ENCODE peak calls at places on chromosomes 12 and 14, in eight cellular contexts. G, U, W, Z, Q, Y, D and H are unnamed samples.

GRCh38 chr12:28578833-28579252 is 388.6 kb downstream of the CCDC91 start:
- DNase-seq in G (no peak), U (no peak), W (no peak), Z (no peak), Q (no peak), Y (no peak), D (no peak), H (no peak)

GRCh38 chr14:64303471-64303917 is 9.3 kb upstream of the ESR2 start:
- DNase-seq in G (no peak), U (peak), W (no peak), Z (no peak), Q (no peak), Y (no peak), D (peak), H (no peak)

GRCh38 chr12:12327802-12328201 is 22.2 kb downstream of the MANSC1 start:
- DNase-seq in G (no peak), U (peak), W (no peak), Z (no peak), Q (no peak), Y (no peak), D (peak), H (no peak)

GRCh38 chr12:728781-729180 is 23.6 kb upstream of the WNK1 start:
- DNase-seq in G (no peak), U (no peak), W (no peak), Z (no peak), Q (no peak), Y (no peak), D (no peak), H (no peak)

GRCh38 chr12:94377599-94377998 is 82.1 kb downstream of the CEP83 start:
- DNase-seq in G (no peak), U (no peak), W (no peak), Z (no peak), Q (no peak), Y (no peak), D (no peak), H (no peak)

GRCh38 chr14:29584992-29585391 is 342.7 kb downstream of the PRKD1 start:
- DNase-seq in G (peak), U (peak), W (no peak), Z (peak), Q (peak), Y (peak), D (no peak), H (no peak)

GRCh38 chr12:107400686-107401447 is 284.7 kb upstream of the PWP1 start:
- DNase-seq in G (no peak), U (no peak), W (no peak), Z (no peak), Q (no peak), Y (no peak), D (no peak), H (no peak)

GRCh38 chr14:77598366-77599050 is 17.9 kb downstream of the SPTLC2 start:
- DNase-seq in G (no peak), U (no peak), W (no peak), Z (no peak), Q (no peak), Y (peak), D (no peak), H (no peak)

GRCh38 chr14:86404425-86404824 is 874.5 kb downstream of the FLRT2 start:
- DNase-seq in G (no peak), U (no peak), W (no peak), Z (no peak), Q (no peak), Y (no peak), D (no peak), H (no peak)

GRCh38 chr12:76480800-76481199 is 78.8 kb downstream of the OSBPL8 start:
- DNase-seq in G (no peak), U (peak), W (no peak), Z (no peak), Q (no peak), Y (no peak), D (no peak), H (no peak)

GRCh38 chr12:105409286-105409685 is 78.8 kb downstream of the C12orf75 start:
- DNase-seq in G (no peak), U (no peak), W (no peak), Z (no peak), Q (no peak), Y (no peak), D (no peak), H (no peak)

GRCh38 chr12:49040364-49040855 is 20.2 kb downstream of the KMT2D start:
- DNase-seq in G (no peak), U (no peak), W (no peak), Z (no peak), Q (no peak), Y (no peak), D (no peak), H (no peak)

GRCh38 chr12:49037947-49038237 is 19.3 kb upstream of the PRKAG1 start:
- DNase-seq in G (no peak), U (no peak), W (no peak), Z (no peak), Q (no peak), Y (no peak), D (no peak), H (no peak)

GRCh38 chr12:49041036-49041880 is 19.3 kb downstream of the KMT2D start:
- DNase-seq in G (no peak), U (no peak), W (no peak), Z (no peak), Q (no peak), Y (no peak), D (no peak), H (no peak)

GRCh38 chr12:49038291-49038955 is 19.8 kb upstream of the PRKAG1 start:
- DNase-seq in G (no peak), U (no peak), W (no peak), Z (no peak), Q (no peak), Y (no peak), D (no peak), H (no peak)

GRCh38 chr12:49039421-49040363 is 20.9 kb downstream of the KMT2D start:
- DNase-seq in G (no peak), U (no peak), W (no peak), Z (no peak), Q (no peak), Y (no peak), D (no peak), H (no peak)
- TF ChIP-seq POLR2A in G (no peak), U (no peak), W (no peak), Z (no peak), Q (no peak), Y (no peak), D (no peak), H (no peak)

GRCh38 chr14:103847954-103848719 is 762 bp upstream of the PPP1R13B start:
- DNase-seq in G (no peak), U (no peak), W (no peak), Z (peak), Q (peak), Y (peak), D (peak), H (peak)

GRCh38 chr14:103846008-103846568 is 1.3 kb downstream of the PPP1R13B start:
- DNase-seq in G (no peak), U (peak), W (no peak), Z (no peak), Q (no peak), Y (no peak), D (no peak), H (no peak)

GRCh38 chr14:103848720-103849077 is 1.3 kb upstream of the PPP1R13B start:
- DNase-seq in G (no peak), U (no peak), W (no peak), Z (no peak), Q (peak), Y (peak), D (no peak), H (no peak)

GRCh38 chr14:103846569-103847438 is 571 bp downstream of the PPP1R13B start:
- DNase-seq in G (no peak), U (peak), W (no peak), Z (peak), Q (peak), Y (peak), D (peak), H (no peak)

GRCh38 chr14:103847439-103847953 is at the start of gene PPP1R13B:
- DNase-seq in G (peak), U (peak), W (peak), Z (peak), Q (peak), Y (peak), D (peak), H (peak)
- TF ChIP-seq POLR2A in G (no peak), U (peak), W (no peak), Z (peak), Q (peak), Y (peak), D (peak), H (no peak)

GRCh38 chr12:121634836-121635235 is 8.5 kb downstream of the ORAI1 start:
- DNase-seq in G (no peak), U (no peak), W (no peak), Z (no peak), Q (no peak), Y (no peak), D (no peak), H (no peak)
- TF ChIP-seq POLR2A in G (no peak), U (no peak), W (no peak), Z (no peak), Q (no peak), Y (no peak), D (no peak), H (no peak)

GRCh38 chr12:125021096-125021495 is 27.7 kb downstream of the BRI3BP start:
- DNase-seq in G (no peak), U (no peak), W (no peak), Z (no peak), Q (no peak), Y (no peak), D (no peak), H (no peak)
- TF ChIP-seq POLR2A in G (no peak), U (no peak), W (no peak), Z (no peak), Q (no peak), Y (no peak), D (no peak), H (no peak)

GRCh38 chr14:75661499-75661814 is 411 bp downstream of the TTLL5 start:
- DNase-seq in G (no peak), U (no peak), W (no peak), Z (no peak), Q (no peak), Y (no peak), D (no peak), H (no peak)

GRCh38 chr14:75662966-75663365 is 1.9 kb downstream of the TTLL5 start:
- DNase-seq in G (no peak), U (peak), W (no peak), Z (no peak), Q (no peak), Y (no peak), D (no peak), H (no peak)

GRCh38 chr14:75658957-75659356 is 1.7 kb downstream of the ERG28 start:
- DNase-seq in G (no peak), U (no peak), W (no peak), Z (no peak), Q (no peak), Y (no peak), D (no peak), H (no peak)

GRCh38 chr14:75660238-75660629 is 442 bp downstream of the ERG28 start:
- DNase-seq in G (peak), U (no peak), W (no peak), Z (no peak), Q (no peak), Y (no peak), D (no peak), H (no peak)

GRCh38 chr14:75660630-75661498 is at the start of the genes ERG28 and TTLL5:
- DNase-seq in G (peak), U (peak), W (peak), Z (peak), Q (peak), Y (peak), D (peak), H (peak)
- TF ChIP-seq POLR2A in G (no peak), U (no peak), W (peak), Z (peak), Q (peak), Y (peak), D (peak), H (no peak)

DNA sequence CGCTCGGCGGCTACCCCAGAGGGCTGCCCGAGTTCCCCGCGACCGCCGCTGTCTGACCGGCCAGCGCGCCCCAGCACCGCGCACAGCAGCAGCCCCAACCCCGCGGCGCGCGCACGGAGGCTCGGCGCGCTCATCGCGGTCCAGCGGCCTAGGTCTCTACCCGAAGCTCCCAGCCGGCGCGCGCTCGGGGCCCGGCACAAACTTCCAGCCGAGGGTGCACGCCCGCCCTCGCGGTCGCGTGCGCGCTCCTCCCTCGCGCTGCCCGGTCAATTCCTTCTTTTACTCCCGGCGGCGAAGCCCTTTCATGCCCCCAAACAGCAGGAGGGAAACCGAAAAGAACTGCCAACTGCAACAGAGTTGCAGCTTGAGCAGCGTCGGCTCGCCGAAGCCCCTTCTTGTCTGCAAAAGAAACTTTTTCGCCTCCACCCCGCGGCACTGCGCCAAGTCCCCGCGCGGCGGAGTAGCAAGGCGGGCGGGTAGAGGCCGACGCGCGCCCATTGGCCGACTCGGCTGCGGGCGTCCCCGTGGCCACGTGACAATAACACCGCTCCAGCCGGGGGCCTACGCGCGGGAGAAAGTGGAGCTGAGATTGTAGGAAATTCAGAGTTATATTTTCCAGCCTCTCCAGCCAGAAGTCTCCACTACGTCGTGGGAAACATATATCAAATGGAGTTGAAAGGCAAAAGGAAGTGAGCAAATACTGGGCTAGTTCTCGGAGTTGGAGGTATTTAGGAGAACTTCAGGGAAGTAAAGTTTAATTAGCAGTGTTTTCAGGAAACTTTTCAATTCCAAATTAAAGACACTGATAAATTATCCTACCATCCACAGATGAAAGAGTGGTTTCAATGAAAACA is at the start of gene LRIG3:
- DNase-seq in G (peak), U (peak), W (peak), Z (peak), Q (peak), Y (peak), D (peak), H (peak)
- TF ChIP-seq POLR2A in G (no peak), U (no peak), W (no peak), Z (peak), Q (peak), Y (peak), D (peak), H (no peak)

DNA sequence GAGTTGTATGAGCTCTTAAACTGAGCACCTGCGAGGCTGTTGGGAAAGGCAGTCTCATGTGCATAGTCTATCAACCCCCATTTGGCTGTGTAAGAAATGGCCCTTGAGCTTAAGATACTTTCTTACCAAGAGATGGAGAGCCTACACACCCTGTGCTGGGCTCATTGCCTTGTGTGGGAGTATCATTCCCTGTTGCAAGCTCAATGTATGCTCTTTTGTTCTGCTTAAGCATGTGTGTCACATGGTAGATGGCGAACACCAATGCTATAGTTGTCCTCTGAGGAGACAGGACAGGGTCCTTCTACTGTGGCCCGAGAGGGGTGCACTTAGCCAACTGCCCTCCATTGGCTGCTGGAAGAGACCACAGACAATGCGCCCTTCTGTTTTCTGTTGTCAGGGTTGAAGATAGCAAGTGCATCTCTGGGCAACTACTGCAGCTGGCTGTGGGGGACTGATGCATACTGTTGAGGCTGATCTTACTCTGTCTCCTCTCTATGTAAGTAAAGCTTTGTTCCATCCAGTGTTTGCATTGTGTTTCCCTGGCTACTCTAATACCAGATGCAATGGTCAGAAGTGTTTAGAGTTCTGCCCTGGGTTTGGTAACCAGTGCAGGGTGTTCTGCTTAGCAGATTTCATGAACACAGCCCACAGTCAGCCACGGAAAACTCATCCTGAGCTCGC is 79.5 kb downstream of the PTPRB start:
- DNase-seq in G (no peak), U (no peak), W (no peak), Z (no peak), Q (no peak), Y (no peak), D (no peak), H (no peak)
- TF ChIP-seq POLR2A in G (no peak), U (no peak), W (no peak), Z (no peak), Q (no peak), Y (no peak), D (no peak), H (no peak)

GRCh38 chr12:50504798-50505385 is at the start of gene DIP2B:
- DNase-seq in G (peak), U (peak), W (peak), Z (peak), Q (peak), Y (peak), D (peak), H (peak)
- TF ChIP-seq POLR2A in G (no peak), U (peak), W (no peak), Z (peak), Q (peak), Y (peak), D (peak), H (no peak)